ENCODE peak calls at places on chromosomes 11 and 22, in ten cellular contexts. W is NCI-H2081; S is stimulated activated CD4-positive, alpha-beta T cell treated with anti-CD3 and anti-CD28 coated beads, Interleukin-15, amount 100 ng/mL, for 24 hours; N is KBM-7; O is fibroblast of the aortic adventitia; C is cardiac fibroblast; D is EH; R is lung microvascular endothelial cell; U is T-cell; J is NCI-H748 treated with DMSO at 0.1 percent for 48 hours. A is an unnamed sample.

GRCh38 chr11:8709002-8709672 is 26.5 kb downstream of the RPL27A start:
- DNase-seq in R (peak), J (no peak), O (peak), C (peak), N (no peak), D (peak), U (no peak), W (no peak), S (no peak), A (peak)

GRCh38 chr11:10500263-10500601 is 40.8 kb downstream of the RNF141 start:
- DNase-seq in C (no peak), D (no peak), R (no peak), J (no peak), W (no peak), N (no peak), U (no peak), O (no peak), S (no peak), A (no peak)

GRCh38 chr11:69337211-69337721 is 43.3 kb downstream of the MYEOV start:
- DNase-seq in O (peak), U (no peak), D (peak), N (no peak), W (no peak), J (peak), R (no peak), S (peak), C (no peak), A (no peak)

GRCh38 chr11:102390667-102391449 is 43.8 kb downstream of the BIRC2 start:
- DNase-seq in S (peak), W (peak), R (peak), D (peak), O (peak), N (peak), C (peak), J (peak), U (peak), A (peak)

GRCh38 chr11:87120937-87121336 is 83.2 kb downstream of the TMEM135 start:
- DNase-seq in N (no peak), J (no peak), W (no peak), S (no peak), O (no peak), R (no peak), D (no peak), C (no peak), U (no peak), A (no peak)

GRCh38 chr22:23155831-23156230 is 10.6 kb downstream of the RAB36 start:
- DNase-seq in U (no peak), J (no peak), R (no peak), C (no peak), W (no peak), O (no peak), N (no peak), S (no peak), D (no peak), A (no peak)

GRCh38 chr11:134522782-134523570 is 110.9 kb upstream of the B3GAT1 start:
- DNase-seq in D (no peak), O (no peak), J (no peak), R (no peak), N (no peak), U (no peak), W (no peak), S (no peak), C (no peak), A (no peak)

GRCh38 chr11:45301537-45302246 is 15.6 kb upstream of the SYT13 start:
- DNase-seq in U (no peak), J (peak), D (no peak), S (no peak), N (no peak), W (peak), C (no peak), O (no peak), R (no peak), A (no peak)

GRCh38 chr11:118258410-118258809 is 5.7 kb downstream of the MPZL2 start:
- DNase-seq in N (peak), R (no peak), D (no peak), W (no peak), J (no peak), C (no peak), U (no peak), S (peak), O (no peak), A (no peak)

GRCh38 chr11:84419576-84419975 is 1133.4 kb upstream of the CCDC90B start:
- DNase-seq in J (no peak), D (no peak), S (no peak), U (no peak), C (no peak), R (no peak), N (no peak), W (no peak), O (no peak), A (no peak)

GRCh38 chr11:66718320-66718971 is 10.6 kb downstream of the SPTBN2 start:
- DNase-seq in U (no peak), R (no peak), O (no peak), C (no peak), J (no peak), W (no peak), D (peak), N (no peak), S (no peak), A (no peak)

GRCh38 chr11:19091366-19091765 is 25.6 kb upstream of the ZDHHC13 start:
- DNase-seq in C (peak), N (no peak), S (no peak), J (no peak), W (no peak), D (no peak), R (no peak), U (no peak), O (no peak), A (no peak)

GRCh38 chr22:37282385-37282677 is at the start of gene CYTH4:
- DNase-seq in D (no peak), W (no peak), S (peak), N (peak), U (peak), J (no peak), R (peak), O (no peak), C (no peak), A (no peak)

GRCh38 chr11:111911563-111912401 is at the start of gene CRYAB:
- DNase-seq in S (no peak), J (no peak), R (no peak), C (peak), O (peak), W (no peak), D (peak), N (no peak), U (no peak), A (peak)

GRCh38 chr11:91694331-91694730 is 530.3 kb upstream of the FAT3 start:
- DNase-seq in O (no peak), S (no peak), J (no peak), D (no peak), W (no peak), N (no peak), U (no peak), C (no peak), R (no peak), A (no peak)

GRCh38 chr11:103441021-103441420 is 331.8 kb downstream of the DYNC2H1 start:
- DNase-seq in O (no peak), J (no peak), S (no peak), D (no peak), U (no peak), C (no peak), R (no peak), N (no peak), W (no peak), A (no peak)

GRCh38 chr11:119377112-119377901 is 4.2 kb downstream of the USP2 start:
- DNase-seq in R (peak), W (no peak), D (no peak), C (no peak), N (no peak), S (no peak), O (no peak), U (no peak), J (no peak), A (no peak)

GRCh38 chr22:49551897-49552659 is 275.6 kb downstream of the BRD1 start:
- DNase-seq in U (no peak), N (no peak), C (no peak), W (no peak), O (no peak), S (no peak), J (no peak), R (no peak), D (no peak), A (no peak)

A was measured in astrocyte of the cerebellum.